ENCODE peak calls at places on chromosome 15, in six cellular contexts. One of them, this sample, is unnamed. For H3K27me3, the result is how much of the 10 kb centered on the place peaks cover.

GRCh38 chr15:68425428-68426060 is 6.4 kb downstream of the ITGA11 start:
- DNase-seq in Panc1: no peak
- DNase-seq in mammary epithelial cell: no peak
- DNase-seq in HCT116: no peak
- DNase-seq in astrocyte: no peak
- DNase-seq in PC-9: no peak
- DNase-seq in this sample: no peak

GRCh38 chr15:63603516-63603915 is 6.3 kb downstream of the FBXL22 start:
- DNase-seq in mammary epithelial cell: no peak
- DNase-seq in Panc1: no peak
- DNase-seq in astrocyte: no peak
- DNase-seq in PC-9: no peak
- DNase-seq in HCT116: no peak
- DNase-seq in this sample: no peak

GRCh38 chr15:87207251-87207650 is 1049.3 kb downstream of the NTRK3 start:
- DNase-seq in mammary epithelial cell: no peak
- DNase-seq in Panc1: no peak
- DNase-seq in HCT116: no peak
- DNase-seq in astrocyte: no peak
- DNase-seq in PC-9: no peak
- DNase-seq in this sample: no peak

GRCh38 chr15:99857836-99858235 is 124.6 kb upstream of the LYSMD4 start:
- DNase-seq in Panc1: no peak
- DNase-seq in mammary epithelial cell: no peak
- DNase-seq in HCT116: no peak
- DNase-seq in astrocyte: no peak
- DNase-seq in PC-9: no peak
- DNase-seq in this sample: no peak

GRCh38 chr15:32705450-32705849 is 12.4 kb upstream of the GREM1 start:
- DNase-seq in PC-9: no peak
- DNase-seq in mammary epithelial cell: no peak
- DNase-seq in HCT116: no peak
- DNase-seq in Panc1: no peak
- DNase-seq in astrocyte: no peak
- DNase-seq in this sample: no peak

GRCh38 chr15:78654272-78654671 is 13.3 kb upstream of the CHRNB4 start:
- DNase-seq in mammary epithelial cell: peak
- DNase-seq in PC-9: no peak
- DNase-seq in HCT116: no peak
- DNase-seq in astrocyte: no peak
- DNase-seq in Panc1: no peak
- DNase-seq in this sample: no peak

GRCh38 chr15:101578443-101578894 is 73.7 kb downstream of the TM2D3 start:
- DNase-seq in PC-9: peak
- DNase-seq in mammary epithelial cell: peak
- DNase-seq in HCT116: peak
- DNase-seq in astrocyte: no peak
- DNase-seq in Panc1: no peak
- DNase-seq in this sample: no peak

GRCh38 chr15:95988574-95988887 is 342.0 kb upstream of the NR2F2 start:
- DNase-seq in mammary epithelial cell: no peak
- DNase-seq in HCT116: no peak
- DNase-seq in astrocyte: no peak
- DNase-seq in PC-9: peak
- DNase-seq in Panc1: no peak
- DNase-seq in this sample: no peak

GRCh38 chr15:90074023-90074422 is 28.2 kb downstream of the IDH2 start:
- DNase-seq in PC-9: no peak
- DNase-seq in Panc1: no peak
- DNase-seq in astrocyte: no peak
- DNase-seq in mammary epithelial cell: no peak
- DNase-seq in HCT116: no peak
- DNase-seq in this sample: no peak

GRCh38 chr15:58212909-58213526 is 74.8 kb downstream of the AQP9 start:
- DNase-seq in mammary epithelial cell: peak
- DNase-seq in PC-9: no peak
- DNase-seq in astrocyte: no peak
- DNase-seq in Panc1: no peak
- DNase-seq in HCT116: no peak
- DNase-seq in this sample: no peak

GRCh38 chr15:87263296-87263695 is 993.2 kb downstream of the NTRK3 start:
- DNase-seq in HCT116: no peak
- DNase-seq in PC-9: no peak
- DNase-seq in mammary epithelial cell: peak
- DNase-seq in Panc1: no peak
- DNase-seq in astrocyte: no peak
- DNase-seq in this sample: no peak

GRCh38 chr15:51647128-51647562 is 24.6 kb upstream of the DMXL2 start:
- DNase-seq in HCT116: no peak
- DNase-seq in astrocyte: peak
- DNase-seq in mammary epithelial cell: peak
- DNase-seq in Panc1: no peak
- DNase-seq in PC-9: peak
- DNase-seq in this sample: peak

GRCh38 chr15:40380636-40381035 is 1.9 kb upstream of the KNSTRN start:
- DNase-seq in PC-9: no peak
- DNase-seq in HCT116: no peak
- DNase-seq in astrocyte: no peak
- DNase-seq in Panc1: no peak
- DNase-seq in mammary epithelial cell: no peak
- DNase-seq in this sample: no peak

GRCh38 chr15:40381818-40382529 is 547 bp upstream of the KNSTRN start:
- DNase-seq in mammary epithelial cell: no peak
- DNase-seq in HCT116: no peak
- DNase-seq in PC-9: no peak
- DNase-seq in Panc1: no peak
- DNase-seq in astrocyte: no peak
- DNase-seq in this sample: no peak

GRCh38 chr15:40379853-40380252 is 2.7 kb upstream of the KNSTRN start:
- DNase-seq in astrocyte: peak
- DNase-seq in PC-9: peak
- DNase-seq in mammary epithelial cell: peak
- DNase-seq in HCT116: peak
- DNase-seq in Panc1: peak
- DNase-seq in this sample: peak

GRCh38 chr15:40379374-40379773 is 3.1 kb upstream of the KNSTRN start:
- DNase-seq in HCT116: no peak
- DNase-seq in astrocyte: no peak
- DNase-seq in Panc1: no peak
- DNase-seq in PC-9: no peak
- DNase-seq in mammary epithelial cell: no peak
- DNase-seq in this sample: no peak

GRCh38 chr15:40377606-40378005 is 4.9 kb upstream of the KNSTRN start:
- DNase-seq in Panc1: no peak
- DNase-seq in HCT116: no peak
- DNase-seq in astrocyte: no peak
- DNase-seq in mammary epithelial cell: no peak
- DNase-seq in PC-9: no peak
- DNase-seq in this sample: no peak
- H3K4me3 ChIP-seq in Panc1: no peak
- H3K4me3 ChIP-seq in HCT116: no peak
- H3K4me3 ChIP-seq in astrocyte: no peak
- H3K4me3 ChIP-seq in mammary epithelial cell: no peak
- H3K4me3 ChIP-seq in PC-9: no peak
- H3K4me3 ChIP-seq in this sample: no peak

GRCh38 chr15:65363766-65364165 is 14.0 kb downstream of the IGDCC3 start:
- DNase-seq in astrocyte: no peak
- DNase-seq in PC-9: no peak
- DNase-seq in HCT116: no peak
- DNase-seq in mammary epithelial cell: no peak
- DNase-seq in Panc1: no peak
- DNase-seq in this sample: no peak

GRCh38 chr15:65366122-65366892 is 11.5 kb downstream of the IGDCC3 start:
- DNase-seq in astrocyte: no peak
- DNase-seq in mammary epithelial cell: no peak
- DNase-seq in PC-9: no peak
- DNase-seq in HCT116: no peak
- DNase-seq in Panc1: no peak
- DNase-seq in this sample: no peak

GRCh38 chr15:65363306-65363705 is 14.5 kb downstream of the IGDCC3 start:
- DNase-seq in HCT116: no peak
- DNase-seq in astrocyte: no peak
- DNase-seq in Panc1: no peak
- DNase-seq in mammary epithelial cell: no peak
- DNase-seq in PC-9: no peak
- DNase-seq in this sample: no peak

GRCh38 chr15:65362491-65362890 is 15.3 kb downstream of the IGDCC3 start:
- DNase-seq in mammary epithelial cell: no peak
- DNase-seq in Panc1: no peak
- DNase-seq in astrocyte: no peak
- DNase-seq in HCT116: no peak
- DNase-seq in PC-9: no peak
- DNase-seq in this sample: no peak

DNA sequence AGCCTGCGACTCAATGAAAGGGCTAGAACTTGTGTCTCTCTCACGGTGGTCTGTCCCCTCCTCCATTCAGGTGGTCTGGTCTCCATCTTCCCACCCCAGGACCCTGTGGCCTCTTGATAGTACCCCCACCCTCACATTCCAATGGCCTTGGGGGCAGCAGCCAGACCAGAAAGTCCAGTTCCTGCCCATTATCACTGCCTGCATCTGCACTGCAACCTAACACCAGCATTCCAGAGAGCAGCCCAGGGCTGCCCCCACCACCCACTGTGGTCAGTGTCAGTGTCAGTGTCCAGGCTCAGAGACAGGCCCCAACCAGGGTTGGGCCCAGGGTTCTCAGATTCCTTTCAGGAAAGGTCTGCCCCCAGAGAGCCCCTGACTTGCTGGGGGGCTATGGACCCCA is 12.6 kb downstream of the IGDCC3 start:
- DNase-seq in astrocyte: no peak
- DNase-seq in PC-9: peak
- DNase-seq in mammary epithelial cell: no peak
- DNase-seq in HCT116: no peak
- DNase-seq in Panc1: no peak
- DNase-seq in this sample: no peak
- TF ChIP-seq CTCF in astrocyte: no peak
- TF ChIP-seq CTCF in PC-9: no peak
- TF ChIP-seq CTCF in mammary epithelial cell: no peak
- TF ChIP-seq CTCF in HCT116: no peak
- TF ChIP-seq CTCF in Panc1: no peak
- TF ChIP-seq CTCF in this sample: no peak

GRCh38 chr15:60219841-60220240 is 177.9 kb downstream of the ANXA2 start:
- DNase-seq in mammary epithelial cell: no peak
- DNase-seq in HCT116: no peak
- DNase-seq in astrocyte: no peak
- DNase-seq in PC-9: no peak
- DNase-seq in Panc1: no peak
- DNase-seq in this sample: no peak
- H3K27me3 ChIP-seq in mammary epithelial cell: under half
- H3K27me3 ChIP-seq in HCT116: half or more
- H3K27me3 ChIP-seq in astrocyte: under half
- H3K27me3 ChIP-seq in PC-9: under half
- H3K27me3 ChIP-seq in Panc1: under half
- H3K27me3 ChIP-seq in this sample: under half

GRCh38 chr15:28876845-28877185 is 9.0 kb upstream of the APBA2 start:
- DNase-seq in HCT116: no peak
- DNase-seq in PC-9: no peak
- DNase-seq in Panc1: no peak
- DNase-seq in astrocyte: no peak
- DNase-seq in mammary epithelial cell: no peak
- DNase-seq in this sample: no peak

GRCh38 chr15:28873585-28874139 is 12.1 kb upstream of the APBA2 start:
- DNase-seq in HCT116: no peak
- DNase-seq in mammary epithelial cell: no peak
- DNase-seq in Panc1: no peak
- DNase-seq in astrocyte: no peak
- DNase-seq in PC-9: no peak
- DNase-seq in this sample: no peak

GRCh38 chr15:28878209-28878608 is 7.6 kb upstream of the APBA2 start:
- DNase-seq in astrocyte: no peak
- DNase-seq in HCT116: no peak
- DNase-seq in mammary epithelial cell: no peak
- DNase-seq in PC-9: no peak
- DNase-seq in Panc1: no peak
- DNase-seq in this sample: no peak

GRCh38 chr15:28875461-28875965 is 10.3 kb upstream of the APBA2 start:
- DNase-seq in Panc1: no peak
- DNase-seq in mammary epithelial cell: no peak
- DNase-seq in HCT116: no peak
- DNase-seq in PC-9: no peak
- DNase-seq in astrocyte: no peak
- DNase-seq in this sample: no peak

DNA sequence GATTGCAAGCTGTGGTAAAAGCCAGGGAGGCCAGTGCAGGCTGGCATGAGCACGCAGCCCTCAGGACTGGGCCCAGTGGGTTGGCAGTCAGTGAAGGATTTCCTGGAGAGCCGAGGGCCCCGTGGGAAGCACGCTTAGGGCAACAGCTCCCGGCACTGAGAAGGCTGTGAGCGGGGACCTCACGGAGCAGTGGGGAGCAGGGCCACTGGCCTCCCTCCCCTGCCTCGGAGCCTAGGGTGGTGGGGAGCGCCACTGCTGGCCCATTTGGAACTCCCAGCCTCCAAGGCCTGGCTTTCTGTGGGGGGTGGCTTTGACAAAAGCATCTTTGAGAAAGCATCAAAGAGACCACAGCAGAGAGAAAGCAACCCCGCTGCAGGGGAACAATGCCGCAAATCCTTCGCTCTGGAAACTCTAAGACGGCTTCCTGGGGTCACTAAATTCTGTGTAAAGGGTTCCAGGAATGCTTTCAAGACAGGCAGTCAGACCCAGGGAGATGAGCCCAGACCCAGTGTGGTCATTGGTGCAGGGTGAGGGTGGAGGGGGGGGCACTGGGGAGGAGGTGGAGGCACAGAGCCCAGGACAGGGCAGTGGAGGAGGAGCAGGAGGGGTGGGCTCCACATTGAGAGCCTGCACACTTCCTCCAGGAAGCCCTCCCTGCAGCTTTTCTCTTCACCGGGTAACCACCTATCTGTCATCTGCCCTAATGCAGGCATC is 9.5 kb upstream of the APBA2 start:
- DNase-seq in PC-9: no peak
- DNase-seq in astrocyte: no peak
- DNase-seq in mammary epithelial cell: no peak
- DNase-seq in HCT116: no peak
- DNase-seq in Panc1: no peak
- DNase-seq in this sample: no peak
- H3K4me3 ChIP-seq in PC-9: no peak
- H3K4me3 ChIP-seq in astrocyte: no peak
- H3K4me3 ChIP-seq in mammary epithelial cell: no peak
- H3K4me3 ChIP-seq in HCT116: no peak
- H3K4me3 ChIP-seq in Panc1: no peak
- H3K4me3 ChIP-seq in this sample: no peak

This sample was measured in kidney epithelial cell.